ENCODE peak calls at places on chromosomes 16 and 17, in five cellular contexts. One of them, this sample, is unnamed.

GRCh38 chr16:30369091-30369937 is 980 bp downstream of the TBC1D10B start:
- DNase-seq in breast epithelium: no peak
- DNase-seq in H9: no peak
- DNase-seq in Calu3: no peak
- DNase-seq in foreskin fibroblast: no peak
- DNase-seq in this sample: no peak

GRCh38 chr17:27315322-27315721 is 21.4 kb downstream of the WSB1 start:
- DNase-seq in breast epithelium: peak
- DNase-seq in H9: peak
- DNase-seq in Calu3: no peak
- DNase-seq in foreskin fibroblast: peak
- DNase-seq in this sample: no peak

GRCh38 chr16:85084841-85085535 is 27.3 kb downstream of the CIBAR2 start:
- DNase-seq in breast epithelium: no peak
- DNase-seq in H9: no peak
- DNase-seq in Calu3: no peak
- DNase-seq in foreskin fibroblast: no peak
- DNase-seq in this sample: no peak

GRCh38 chr16:79355600-79356358 is 244.8 kb downstream of the MAF start:
- DNase-seq in breast epithelium: no peak
- DNase-seq in H9: no peak
- DNase-seq in Calu3: no peak
- DNase-seq in foreskin fibroblast: no peak
- DNase-seq in this sample: no peak

GRCh38 chr16:17414421-17414820 is 56.3 kb downstream of the XYLT1 start:
- DNase-seq in breast epithelium: no peak
- DNase-seq in H9: no peak
- DNase-seq in Calu3: no peak
- DNase-seq in foreskin fibroblast: no peak
- DNase-seq in this sample: peak

GRCh38 chr16:67339453-67339852 is 12.8 kb downstream of the LRRC36 start:
- DNase-seq in breast epithelium: no peak
- DNase-seq in H9: no peak
- DNase-seq in Calu3: no peak
- DNase-seq in foreskin fibroblast: peak
- DNase-seq in this sample: no peak

GRCh38 chr17:3621146-3621720 is 12.0 kb upstream of the TRPV1 start:
- DNase-seq in breast epithelium: no peak
- DNase-seq in H9: no peak
- DNase-seq in Calu3: no peak
- DNase-seq in foreskin fibroblast: no peak
- DNase-seq in this sample: no peak

GRCh38 chr16:19008770-19009169 is 25.0 kb downstream of the TMC7 start:
- DNase-seq in breast epithelium: no peak
- DNase-seq in H9: no peak
- DNase-seq in Calu3: no peak
- DNase-seq in foreskin fibroblast: peak
- DNase-seq in this sample: no peak

GRCh38 chr16:27759301-27759871 is 209.4 kb downstream of the KATNIP start:
- DNase-seq in breast epithelium: no peak
- DNase-seq in H9: no peak
- DNase-seq in Calu3: no peak
- DNase-seq in foreskin fibroblast: peak
- DNase-seq in this sample: no peak

GRCh38 chr17:7014995-7015586 is 2.7 kb downstream of the RNASEK start:
- DNase-seq in breast epithelium: no peak
- DNase-seq in H9: no peak
- DNase-seq in Calu3: no peak
- DNase-seq in foreskin fibroblast: no peak
- DNase-seq in this sample: peak

GRCh38 chr16:566475-567361 is at the start of gene NHLRC4:
- DNase-seq in breast epithelium: no peak
- DNase-seq in H9: peak
- DNase-seq in Calu3: no peak
- DNase-seq in foreskin fibroblast: peak
- DNase-seq in this sample: peak

GRCh38 chr17:79833744-79834574 is 5.3 kb downstream of the CBX4 start:
- DNase-seq in breast epithelium: no peak
- DNase-seq in H9: peak
- DNase-seq in Calu3: no peak
- DNase-seq in foreskin fibroblast: no peak
- DNase-seq in this sample: no peak

GRCh38 chr17:77189148-77189547 is 48.4 kb downstream of the SEC14L1 start:
- DNase-seq in breast epithelium: no peak
- DNase-seq in H9: no peak
- DNase-seq in Calu3: no peak
- DNase-seq in foreskin fibroblast: no peak
- DNase-seq in this sample: peak

GRCh38 chr17:80559688-80560290 is 15.2 kb downstream of the RPTOR start:
- DNase-seq in breast epithelium: no peak
- DNase-seq in H9: no peak
- DNase-seq in Calu3: no peak
- DNase-seq in foreskin fibroblast: peak
- DNase-seq in this sample: no peak

GRCh38 chr17:45740553-45741330 is 43.4 kb upstream of the CRHR1 start:
- DNase-seq in breast epithelium: no peak
- DNase-seq in H9: peak
- DNase-seq in Calu3: peak
- DNase-seq in foreskin fibroblast: no peak
- DNase-seq in this sample: peak

GRCh38 chr16:71373073-71373472 is 14.6 kb downstream of the CALB2 start:
- DNase-seq in breast epithelium: no peak
- DNase-seq in H9: no peak
- DNase-seq in Calu3: no peak
- DNase-seq in foreskin fibroblast: peak
- DNase-seq in this sample: no peak

GRCh38 chr16:65521685-65522338 is 399.9 kb upstream of the CDH11 start:
- DNase-seq in breast epithelium: no peak
- DNase-seq in H9: no peak
- DNase-seq in Calu3: no peak
- DNase-seq in foreskin fibroblast: no peak
- DNase-seq in this sample: no peak

GRCh38 chr16:1534021-1535020 is 855 bp downstream of the TMEM204 start:
- DNase-seq in breast epithelium: no peak
- DNase-seq in H9: no peak
- DNase-seq in Calu3: no peak
- DNase-seq in foreskin fibroblast: no peak
- DNase-seq in this sample: no peak

GRCh38 chr16:2480948-2481347 is 6.0 kb downstream of the TBC1D24 start:
- DNase-seq in breast epithelium: no peak
- DNase-seq in H9: no peak
- DNase-seq in Calu3: no peak
- DNase-seq in foreskin fibroblast: no peak
- DNase-seq in this sample: no peak

GRCh38 chr17:75472119-75472518 is 15.7 kb downstream of the TMEM94 start:
- DNase-seq in breast epithelium: no peak
- DNase-seq in H9: no peak
- DNase-seq in Calu3: no peak
- DNase-seq in foreskin fibroblast: no peak
- DNase-seq in this sample: no peak

GRCh38 chr17:66304304-66305174 is 2.1 kb downstream of the PRKCA start:
- DNase-seq in breast epithelium: no peak
- DNase-seq in H9: peak
- DNase-seq in Calu3: peak
- DNase-seq in foreskin fibroblast: no peak
- DNase-seq in this sample: no peak

GRCh38 chr16:74477226-74477625 is 55.9 kb upstream of the CLEC18B start:
- DNase-seq in breast epithelium: no peak
- DNase-seq in H9: no peak
- DNase-seq in Calu3: no peak
- DNase-seq in foreskin fibroblast: no peak
- DNase-seq in this sample: no peak

GRCh38 chr17:50136096-50136687 is 6.2 kb upstream of the SAMD14 start:
- DNase-seq in breast epithelium: no peak
- DNase-seq in H9: no peak
- DNase-seq in Calu3: no peak
- DNase-seq in foreskin fibroblast: no peak
- DNase-seq in this sample: no peak

GRCh38 chr17:50954641-50955121 is 88.5 kb upstream of the TOB1 start:
- DNase-seq in breast epithelium: no peak
- DNase-seq in H9: no peak
- DNase-seq in Calu3: no peak
- DNase-seq in foreskin fibroblast: no peak
- DNase-seq in this sample: peak

GRCh38 chr17:50533720-50534148 is 1.2 kb downstream of the EPN3 start:
- DNase-seq in breast epithelium: no peak
- DNase-seq in H9: no peak
- DNase-seq in Calu3: peak
- DNase-seq in foreskin fibroblast: no peak
- DNase-seq in this sample: no peak

GRCh38 chr17:64074704-64075484 is 54.5 kb upstream of the ICAM2 start:
- DNase-seq in breast epithelium: no peak
- DNase-seq in H9: no peak
- DNase-seq in Calu3: peak
- DNase-seq in foreskin fibroblast: peak
- DNase-seq in this sample: no peak

GRCh38 chr16:3089717-3090592 is 9.1 kb downstream of the ZSCAN10 start:
- DNase-seq in breast epithelium: no peak
- DNase-seq in H9: no peak
- DNase-seq in Calu3: no peak
- DNase-seq in foreskin fibroblast: no peak
- DNase-seq in this sample: no peak

GRCh38 chr17:54900457-54901229 is at the start of gene TOM1L1:
- DNase-seq in breast epithelium: peak
- DNase-seq in H9: peak
- DNase-seq in Calu3: peak
- DNase-seq in foreskin fibroblast: peak
- DNase-seq in this sample: peak

GRCh38 chr16:53915452-53916160 is 211.7 kb downstream of the FTO start:
- DNase-seq in breast epithelium: no peak
- DNase-seq in H9: no peak
- DNase-seq in Calu3: no peak
- DNase-seq in foreskin fibroblast: no peak
- DNase-seq in this sample: no peak

GRCh38 chr17:77535435-77535834 is 394.7 kb downstream of the SEC14L1 start:
- DNase-seq in breast epithelium: no peak
- DNase-seq in H9: peak
- DNase-seq in Calu3: no peak
- DNase-seq in foreskin fibroblast: no peak
- DNase-seq in this sample: no peak

GRCh38 chr17:7336240-7337175 is at the start of gene ACAP1:
- DNase-seq in breast epithelium: no peak
- DNase-seq in H9: peak
- DNase-seq in Calu3: no peak
- DNase-seq in foreskin fibroblast: no peak
- DNase-seq in this sample: peak

DNA sequence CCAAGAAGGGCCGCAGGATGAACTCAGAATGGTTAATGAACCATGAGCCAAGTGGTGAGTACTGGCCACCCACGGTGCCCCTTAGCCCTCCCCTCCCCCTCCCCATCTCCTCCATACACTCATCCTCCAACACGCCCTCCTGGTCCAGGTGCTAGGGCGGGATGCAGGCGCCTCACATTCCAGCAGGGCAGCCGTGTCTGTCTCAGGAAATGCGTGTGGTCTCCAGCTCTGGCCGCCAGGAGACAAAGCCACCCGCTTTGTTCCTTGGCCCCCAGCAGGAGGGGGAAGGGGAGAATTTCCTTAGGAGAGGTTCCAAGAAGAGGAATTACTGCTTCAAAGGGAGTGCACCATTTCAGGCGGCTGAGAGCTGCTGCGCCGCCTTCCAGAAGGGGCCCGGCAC is 29.8 kb upstream of the RMI2 start:
- DNase-seq in breast epithelium: no peak
- DNase-seq in H9: peak
- DNase-seq in Calu3: no peak
- DNase-seq in foreskin fibroblast: no peak
- DNase-seq in this sample: no peak
- TF ChIP-seq CTCF in breast epithelium: no peak
- TF ChIP-seq CTCF in H9: peak
- TF ChIP-seq CTCF in Calu3: no peak
- TF ChIP-seq CTCF in foreskin fibroblast: no peak
- TF ChIP-seq CTCF in this sample: no peak

GRCh38 chr16:77816293-77816692 is 27.9 kb downstream of the VAT1L start:
- DNase-seq in breast epithelium: no peak
- DNase-seq in H9: no peak
- DNase-seq in Calu3: no peak
- DNase-seq in foreskin fibroblast: peak
- DNase-seq in this sample: no peak

GRCh38 chr16:77807071-77807470 is 18.7 kb downstream of the VAT1L start:
- DNase-seq in breast epithelium: no peak
- DNase-seq in H9: no peak
- DNase-seq in Calu3: no peak
- DNase-seq in foreskin fibroblast: no peak
- DNase-seq in this sample: no peak

DNA sequence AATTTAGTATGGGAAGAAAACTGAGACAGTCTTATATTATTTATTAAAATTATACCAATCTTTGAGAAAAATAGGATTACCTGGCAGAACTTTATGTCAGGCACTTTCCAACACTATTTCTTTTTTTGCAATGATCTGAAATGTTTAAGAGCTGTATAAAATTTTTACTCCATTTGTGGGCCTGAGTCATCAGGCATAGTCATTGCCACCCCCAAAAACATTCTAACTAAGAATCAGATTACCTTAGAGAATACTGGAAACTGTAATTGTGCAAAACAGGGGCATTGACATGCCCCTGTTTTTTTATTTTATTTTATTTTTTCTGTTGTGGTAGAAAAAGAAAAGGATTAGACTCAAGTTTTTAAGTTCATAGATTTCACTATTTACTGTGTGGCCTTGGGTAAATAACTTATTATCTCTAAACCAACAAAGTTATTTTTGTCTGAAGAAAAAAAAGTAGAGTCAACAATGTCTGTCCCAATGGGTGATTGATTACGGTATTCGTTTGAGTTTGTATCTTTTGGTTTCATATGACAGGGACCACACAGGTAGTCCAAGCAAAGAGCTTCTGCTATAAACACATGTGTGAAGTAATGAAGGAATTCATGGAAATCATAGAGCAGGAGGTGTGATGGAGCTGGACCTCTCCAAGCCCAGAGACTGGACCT is 24.6 kb downstream of the VAT1L start:
- DNase-seq in breast epithelium: no peak
- DNase-seq in H9: no peak
- DNase-seq in Calu3: no peak
- DNase-seq in foreskin fibroblast: no peak
- DNase-seq in this sample: no peak
- TF ChIP-seq CTCF in breast epithelium: no peak
- TF ChIP-seq CTCF in H9: no peak
- TF ChIP-seq CTCF in Calu3: no peak
- TF ChIP-seq CTCF in foreskin fibroblast: no peak
- TF ChIP-seq CTCF in this sample: no peak

GRCh38 chr16:58127634-58128033 is 1.5 kb downstream of the CFAP20 start:
- DNase-seq in breast epithelium: no peak
- DNase-seq in H9: no peak
- DNase-seq in Calu3: no peak
- DNase-seq in foreskin fibroblast: no peak
- DNase-seq in this sample: no peak
- TF ChIP-seq CTCF in breast epithelium: no peak
- TF ChIP-seq CTCF in H9: peak
- TF ChIP-seq CTCF in Calu3: no peak
- TF ChIP-seq CTCF in foreskin fibroblast: peak
- TF ChIP-seq CTCF in this sample: no peak

DNA sequence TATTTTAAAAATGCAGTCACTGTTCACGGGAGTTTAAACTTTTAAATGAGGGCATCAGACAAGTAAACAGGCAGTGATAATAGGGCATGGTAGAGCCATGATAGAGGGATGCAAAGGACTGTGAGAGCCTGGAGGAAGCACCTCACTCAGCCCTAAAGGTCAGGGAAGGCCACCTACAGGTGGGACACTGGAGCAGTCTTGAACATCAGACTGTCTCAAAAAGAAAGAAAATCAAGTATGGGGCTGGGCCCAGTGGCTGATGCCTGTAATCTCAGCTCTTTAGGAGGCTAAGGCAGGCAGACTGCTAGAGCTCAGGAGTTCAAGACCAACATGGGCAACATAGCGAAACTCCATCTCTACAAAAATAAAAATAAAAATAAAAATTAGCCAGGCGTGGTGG is 31.0 kb upstream of the DHRS7B start:
- DNase-seq in breast epithelium: no peak
- DNase-seq in H9: no peak
- DNase-seq in Calu3: no peak
- DNase-seq in foreskin fibroblast: no peak
- DNase-seq in this sample: no peak
- TF ChIP-seq CTCF in breast epithelium: no peak
- TF ChIP-seq CTCF in H9: peak
- TF ChIP-seq CTCF in Calu3: no peak
- TF ChIP-seq CTCF in foreskin fibroblast: no peak
- TF ChIP-seq CTCF in this sample: peak

This sample was measured in GM10248.